ENCODE peak calls at places on chromosomes 11 and 22, in ten cellular contexts. H is iPS-NIHi11; X is activated CD8-positive, alpha-beta T cell treated with anti-CD3 and anti-CD28 coated beads for 36 hours; R is NCI-H1092; S is AG09309; M is iris pigment epithelial cell; C is AG10803; Z is mucosa of descending colon; W is iPS DF 6.9; U is SJSA1. I is an unnamed sample.

GRCh38 chr11:123430736-123431356 is 777 bp downstream of the GRAMD1B start:
- DNase-seq in H (peak), X (peak), R (no peak), S (no peak), M (peak), C (peak), Z (peak), W (peak), U (no peak), I (peak)

GRCh38 chr11:24234822-24235508 is 261.9 kb upstream of the LUZP2 start:
- DNase-seq in H (no peak), X (no peak), R (no peak), S (no peak), M (peak), C (no peak), Z (no peak), W (no peak), U (no peak), I (peak)

GRCh38 chr11:8262552-8263108 is 1.0 kb downstream of the LMO1 start:
- DNase-seq in H (peak), X (peak), R (peak), S (no peak), M (peak), C (peak), Z (no peak), W (no peak), U (peak), I (peak)

GRCh38 chr11:2761131-2762030 is 61.6 kb upstream of the KCNQ1OT1 start:
- DNase-seq in H (no peak), X (no peak), R (no peak), S (no peak), M (no peak), C (no peak), Z (peak), W (no peak), U (peak), I (peak)

GRCh38 chr22:49971232-49972162 is 10.9 kb downstream of the PIM3 start:
- DNase-seq in H (peak), X (peak), R (no peak), S (no peak), M (peak), C (peak), Z (peak), W (no peak), U (no peak), I (peak)

GRCh38 chr11:65305501-65306268 is 9.0 kb upstream of the CDC42EP2 start:
- DNase-seq in H (no peak), X (no peak), R (no peak), S (no peak), M (peak), C (no peak), Z (no peak), W (no peak), U (no peak), I (no peak)

GRCh38 chr11:104256525-104256924 is 92.6 kb upstream of the PDGFD start:
- DNase-seq in H (no peak), X (no peak), R (no peak), S (no peak), M (peak), C (no peak), Z (no peak), W (no peak), U (no peak), I (no peak)

GRCh38 chr11:75280770-75281468 is 40.3 kb downstream of the TPBGL start:
- DNase-seq in H (no peak), X (peak), R (no peak), S (no peak), M (no peak), C (no peak), Z (no peak), W (no peak), U (no peak), I (no peak)

GRCh38 chr11:26717761-26718160 is 4.1 kb downstream of the SLC5A12 start:
- DNase-seq in H (no peak), X (no peak), R (no peak), S (no peak), M (no peak), C (no peak), Z (no peak), W (no peak), U (no peak), I (no peak)

GRCh38 chr11:74686792-74687191 is 44.4 kb downstream of the CHRDL2 start:
- DNase-seq in H (no peak), X (no peak), R (no peak), S (peak), M (peak), C (peak), Z (peak), W (no peak), U (no peak), I (peak)

GRCh38 chr22:28112548-28113043 is 193.5 kb upstream of the PITPNB start:
- DNase-seq in H (no peak), X (no peak), R (no peak), S (peak), M (peak), C (peak), Z (no peak), W (no peak), U (no peak), I (peak)

GRCh38 chr11:8342821-8343681 is 79.4 kb upstream of the LMO1 start:
- DNase-seq in H (no peak), X (peak), R (no peak), S (no peak), M (no peak), C (no peak), Z (no peak), W (no peak), U (no peak), I (no peak)

GRCh38 chr11:18703001-18703763 is 4.6 kb downstream of the TMEM86A start:
- DNase-seq in H (no peak), X (no peak), R (no peak), S (no peak), M (no peak), C (no peak), Z (no peak), W (no peak), U (no peak), I (no peak)

GRCh38 chr11:26245046-26245445 is 86.9 kb upstream of the ANO3 start:
- DNase-seq in H (no peak), X (no peak), R (no peak), S (no peak), M (no peak), C (peak), Z (no peak), W (no peak), U (no peak), I (no peak)

GRCh38 chr11:105367129-105367528 is 227.6 kb upstream of the CARD18 start:
- DNase-seq in H (no peak), X (no peak), R (no peak), S (no peak), M (peak), C (no peak), Z (no peak), W (no peak), U (no peak), I (no peak)

GRCh38 chr22:32474635-32475427 is at the start of gene FBXO7:
- DNase-seq in H (peak), X (peak), R (peak), S (peak), M (peak), C (peak), Z (peak), W (peak), U (peak), I (peak)

GRCh38 chr22:21819183-21819770 is 48.2 kb downstream of the MAPK1 start:
- DNase-seq in H (no peak), X (no peak), R (no peak), S (no peak), M (no peak), C (no peak), Z (no peak), W (no peak), U (no peak), I (no peak)

GRCh38 chr11:36109850-36110606 is 166.2 kb downstream of the LDLRAD3 start:
- DNase-seq in H (peak), X (no peak), R (no peak), S (no peak), M (no peak), C (no peak), Z (no peak), W (peak), U (no peak), I (no peak)

GRCh38 chr22:34877506-34877905 is 188.5 kb upstream of the ISX start:
- DNase-seq in H (no peak), X (no peak), R (no peak), S (no peak), M (no peak), C (peak), Z (no peak), W (no peak), U (no peak), I (no peak)

GRCh38 chr11:47641585-47642098 is 717 bp downstream of the MTCH2 start:
- DNase-seq in H (no peak), X (no peak), R (no peak), S (no peak), M (no peak), C (no peak), Z (no peak), W (no peak), U (no peak), I (no peak)